ENCODE peak calls at places on chromosomes 6 and 20, in six cellular contexts. Q, Z, S, K, X and I are unnamed samples.

GRCh38 chr20:32945710-32946221 is 58.5 kb downstream of the SUN5 start:
- DNase-seq in Q (no peak), Z (no peak), S (no peak), K (no peak), X (no peak), I (no peak)

GRCh38 chr20:53773792-53774371 is 180.2 kb upstream of the ZNF217 start:
- DNase-seq in Q (no peak), Z (no peak), S (no peak), K (no peak), X (no peak), I (no peak)

GRCh38 chr6:29647927-29648642 is 8.8 kb upstream of the MOG start:
- DNase-seq in Q (no peak), Z (no peak), S (no peak), K (no peak), X (no peak), I (no peak)

GRCh38 chr20:53805895-53806384 is 212.3 kb upstream of the ZNF217 start:
- DNase-seq in Q (no peak), Z (no peak), S (no peak), K (no peak), X (no peak), I (no peak)

GRCh38 chr6:157466340-157466643 is 85.3 kb downstream of the ZDHHC14 start:
- DNase-seq in Q (no peak), Z (no peak), S (no peak), K (no peak), X (no peak), I (no peak)

GRCh38 chr20:49400410-49400809 is 82.1 kb downstream of the KCNB1 start:
- DNase-seq in Q (no peak), Z (no peak), S (no peak), K (no peak), X (peak; percentile 14), I (peak; percentile 80)

GRCh38 chr20:4961746-4962145 is 39.6 kb downstream of the SLC23A2 start:
- DNase-seq in Q (no peak), Z (peak; percentile 3), S (no peak), K (no peak), X (peak; percentile 12), I (no peak)

GRCh38 chr20:63837475-63837874 is 6.4 kb upstream of the ZBTB46 start:
- DNase-seq in Q (no peak), Z (no peak), S (no peak), K (no peak), X (no peak), I (no peak)

GRCh38 chr6:149271348-149272340 is 45.9 kb upstream of the TAB2 start:
- DNase-seq in Q (no peak), Z (peak; percentile 53), S (no peak), K (peak; percentile 56), X (no peak), I (no peak)

GRCh38 chr6:56695702-56696101 is 53.0 kb upstream of the DST start:
- DNase-seq in Q (no peak), Z (no peak), S (no peak), K (no peak), X (no peak), I (no peak)

GRCh38 chr6:136656121-136656520 is 105.9 kb upstream of the MAP7 start:
- DNase-seq in Q (no peak), Z (no peak), S (no peak), K (no peak), X (no peak), I (no peak)

GRCh38 chr6:62797190-62797589 is 414.1 kb upstream of the FKBP1C start:
- DNase-seq in Q (no peak), Z (no peak), S (no peak), K (no peak), X (no peak), I (no peak)

GRCh38 chr6:112581015-112581414 is 233.9 kb downstream of the RFPL4B start:
- DNase-seq in Q (no peak), Z (no peak), S (no peak), K (no peak), X (no peak), I (no peak)

GRCh38 chr6:25028346-25028745 is 92.6 kb upstream of the RIPOR2 start:
- DNase-seq in Q (no peak), Z (no peak), S (no peak), K (no peak), X (no peak), I (no peak)

GRCh38 chr6:142374965-142375733 is 73.3 kb downstream of the ADGRG6 start:
- DNase-seq in Q (no peak), Z (no peak), S (no peak), K (no peak), X (no peak), I (no peak)

GRCh38 chr6:118768904-118769325 is 117.5 kb upstream of the CEP85L start:
- DNase-seq in Q (no peak), Z (no peak), S (no peak), K (peak; percentile 8), X (no peak), I (no peak)

GRCh38 chr6:69719602-69720193 is 77.1 kb downstream of the LMBRD1 start:
- DNase-seq in Q (no peak), Z (no peak), S (no peak), K (no peak), X (no peak), I (no peak)

GRCh38 chr20:41738584-41739193 is 120.5 kb upstream of the CHD6 start:
- DNase-seq in Q (peak; percentile 56), Z (peak; percentile 22), S (peak; percentile 58), K (peak; percentile 18), X (peak; percentile 21), I (no peak)

GRCh38 chr6:89597372-89597771 is 41.2 kb downstream of the LYRM2 start:
- DNase-seq in Q (no peak), Z (no peak), S (no peak), K (no peak), X (no peak), I (no peak)

GRCh38 chr20:2451939-2452732 is 18.5 kb downstream of the SNRPB start:
- DNase-seq in Q (peak; percentile 72), Z (peak; percentile 63), S (peak; percentile 78), K (peak; percentile 58), X (peak; percentile 64), I (peak; percentile 77)

GRCh38 chr20:21820688-21821087 is 115.2 kb downstream of the PAX1 start:
- DNase-seq in Q (no peak), Z (no peak), S (no peak), K (no peak), X (no peak), I (no peak)

GRCh38 chr6:2188856-2189384 is 56.5 kb downstream of the GMDS start:
- DNase-seq in Q (no peak), Z (no peak), S (no peak), K (no peak), X (no peak), I (no peak)

GRCh38 chr20:49859807-49860206 is 47.2 kb downstream of the SLC9A8 start:
- DNase-seq in Q (no peak), Z (no peak), S (no peak), K (no peak), X (no peak), I (no peak)

GRCh38 chr6:25490018-25490865 is 161.8 kb upstream of the SCGN start:
- DNase-seq in Q (peak; percentile 70), Z (peak; percentile 55), S (peak; percentile 83), K (peak; percentile 53), X (peak; percentile 73), I (peak; percentile 82)

GRCh38 chr6:148364056-148364844 is 21.6 kb downstream of the SASH1 start:
- DNase-seq in Q (no peak), Z (no peak), S (no peak), K (no peak), X (no peak), I (no peak)

GRCh38 chr6:2237001-2237400 is 8.4 kb downstream of the GMDS start:
- DNase-seq in Q (no peak), Z (no peak), S (no peak), K (no peak), X (no peak), I (no peak)

GRCh38 chr6:164164921-164165320 is 750.4 kb downstream of the QKI start:
- DNase-seq in Q (no peak), Z (no peak), S (no peak), K (no peak), X (no peak), I (no peak)

GRCh38 chr6:87832025-87832825 is 130.2 kb upstream of the AKIRIN2 start:
- DNase-seq in Q (no peak), Z (no peak), S (no peak), K (no peak), X (no peak), I (no peak)

GRCh38 chr6:152124432-152125074 is 317.1 kb downstream of the ESR1 start:
- DNase-seq in Q (no peak), Z (no peak), S (no peak), K (no peak), X (no peak), I (no peak)

GRCh38 chr6:5737460-5737859 is 269.3 kb downstream of the NRN1 start:
- DNase-seq in Q (no peak), Z (no peak), S (no peak), K (no peak), X (no peak), I (no peak)

GRCh38 chr6:38080889-38081288 is 261.4 kb downstream of the ZFAND3 start:
- DNase-seq in Q (no peak), Z (no peak), S (no peak), K (no peak), X (no peak), I (no peak)

GRCh38 chr20:45933231-45934045 is 1.0 kb upstream of the PCIF1 start:
- DNase-seq in Q (peak; percentile 86), Z (peak; percentile 49), S (peak; percentile 64), K (peak; percentile 51), X (peak; percentile 78), I (peak; percentile 86)

GRCh38 chr20:2801459-2801728 is 967 bp upstream of the CPXM1 start:
- DNase-seq in Q (no peak), Z (no peak), S (no peak), K (no peak), X (no peak), I (no peak)

GRCh38 chr6:132703936-132704335 is 9.9 kb downstream of the VNN1 start:
- DNase-seq in Q (no peak), Z (no peak), S (no peak), K (no peak), X (no peak), I (no peak)